ENCODE peak calls at places on chromosomes 16 and 17, in four cellular contexts. Y is B cell, N is SIG-M5, O is HCEC 1CT. Q is an unnamed sample.
A peak's percentile ranks its signal among the peaks of the same experiment; 100 is the strongest.

GRCh38 chr16:55257971-55258613 is 65.9 kb upstream of the IRX6 start:
- DNase-seq in O (no peak), Y (no peak), N (no peak), Q (no peak)

GRCh38 chr17:6461246-6461645 is 17.0 kb downstream of the PIMREG start:
- DNase-seq in O (no peak), N (no peak), Y (no peak), Q (peak; percentile 30)

GRCh38 chr17:36931697-36932382 is 5.4 kb upstream of the LHX1 start:
- DNase-seq in O (no peak), N (no peak), Y (no peak), Q (no peak)

GRCh38 chr17:12995896-12996295 is 21.9 kb downstream of the ELAC2 start:
- DNase-seq in O (no peak), N (no peak), Y (no peak), Q (no peak)

GRCh38 chr17:40068917-40069750 is 6.4 kb downstream of the THRA start:
- DNase-seq in O (peak; percentile 74), Y (peak; percentile 76), N (no peak), Q (peak; percentile 87)

GRCh38 chr17:80753946-80754345 is 209.3 kb downstream of the RPTOR start:
- DNase-seq in O (no peak), N (no peak), Y (no peak), Q (no peak)

GRCh38 chr17:10105513-10106001 is 92.8 kb downstream of the GAS7 start:
- DNase-seq in Y (no peak), O (no peak), N (no peak), Q (no peak)

GRCh38 chr17:36879027-36879426 is 58.2 kb upstream of the LHX1 start:
- DNase-seq in O (no peak), N (no peak), Y (no peak), Q (no peak)

GRCh38 chr17:61579961-61580360 is 11.1 kb downstream of the NACA2 start:
- DNase-seq in Y (no peak), N (no peak), O (no peak), Q (no peak)

GRCh38 chr16:23702951-23703350 is 10.1 kb downstream of the ERN2 start:
- DNase-seq in O (no peak), Y (no peak), N (no peak), Q (no peak)